ENCODE peak calls at places on chromosomes 11 and 22, in six cellular contexts. B, L, W, I, X and Z are unnamed samples.

GRCh38 chr22:32695451-32695891 is 106.0 kb upstream of the TIMP3 start:
- DNase-seq in I (peak; percentile 66), B (peak; percentile 69), W (no peak), L (no peak), X (no peak), Z (no peak)

GRCh38 chr22:19880786-19881569 is 26.3 kb upstream of the GNB1L start:
- DNase-seq in I (peak; percentile 96), B (peak; percentile 69), X (no peak), W (no peak), L (peak; percentile 40), Z (no peak)

GRCh38 chr22:37178350-37179125 is 9.5 kb downstream of the C1QTNF6 start:
- DNase-seq in W (no peak), X (no peak), L (no peak), B (no peak), I (no peak), Z (no peak)

GRCh38 chr11:112255075-112255739 is 5.5 kb downstream of the PLET1 start:
- DNase-seq in L (peak; percentile 31), W (peak; percentile 70), X (no peak), I (peak; percentile 73), B (peak; percentile 21), Z (no peak)

GRCh38 chr11:79030448-79030847 is 410.4 kb downstream of the TENM4 start:
- DNase-seq in X (no peak), B (no peak), L (no peak), W (no peak), I (no peak), Z (no peak)

GRCh38 chr11:3637201-3637600 is 4.6 kb downstream of the ART5 start:
- DNase-seq in I (no peak), L (no peak), B (no peak), X (no peak), W (no peak), Z (no peak)

GRCh38 chr11:420054-420910 is 5.5 kb upstream of the SIGIRR start:
- DNase-seq in I (no peak), B (no peak), W (no peak), X (no peak), L (no peak), Z (no peak)

GRCh38 chr11:14380947-14381555 is 22.1 kb upstream of the RRAS2 start:
- DNase-seq in W (no peak), I (peak; percentile 54), X (no peak), L (peak; percentile 74), B (peak; percentile 68), Z (no peak)

GRCh38 chr11:124551189-124551588 is 7.7 kb upstream of the OR8B12 start:
- DNase-seq in X (no peak), L (no peak), I (no peak), B (no peak), W (no peak), Z (no peak)

GRCh38 chr11:105142167-105142566 is 2.6 kb upstream of the CARD18 start:
- DNase-seq in I (no peak), X (no peak), W (no peak), L (no peak), B (no peak), Z (no peak)

GRCh38 chr11:9903579-9903978 is 239.7 kb downstream of the SWAP70 start:
- DNase-seq in B (no peak), X (no peak), L (no peak), I (no peak), W (no peak), Z (no peak)

GRCh38 chr11:63813563-63814382 is 517 bp downstream of the SPINDOC start:
- DNase-seq in L (peak; percentile 65), B (peak; percentile 35), I (peak; percentile 40), W (no peak), X (peak; percentile 65), Z (peak; percentile 5)

GRCh38 chr11:106177311-106177710 is 99.8 kb downstream of the AASDHPPT start:
- DNase-seq in X (no peak), B (no peak), L (no peak), W (no peak), I (no peak), Z (no peak)

GRCh38 chr11:61791737-61792309 is 576 bp downstream of the TMEM258 start:
- DNase-seq in I (peak; percentile 94), B (peak; percentile 85), X (no peak), W (no peak), L (peak; percentile 77), Z (no peak)

GRCh38 chr11:67522844-67523555 is at the start of gene CABP2:
- DNase-seq in B (no peak), X (no peak), L (no peak), I (no peak), W (no peak), Z (no peak)

GRCh38 chr22:44331881-44332714 is 19.3 kb upstream of the SHISAL1 start:
- DNase-seq in I (peak; percentile 47), L (peak; percentile 67), B (no peak), W (no peak), X (no peak), Z (no peak)

GRCh38 chr22:38202437-38203089 is 769 bp downstream of the MAFF start:
- DNase-seq in W (no peak), B (peak; percentile 76), I (peak; percentile 91), L (peak; percentile 71), X (no peak), Z (peak; percentile 47)

GRCh38 chr22:20418211-20418788 is 19.3 kb downstream of the SCARF2 start:
- DNase-seq in L (peak; percentile 73), X (peak; percentile 83), W (no peak), I (peak; percentile 87), B (peak; percentile 49), Z (peak; percentile 53)

GRCh38 chr11:46001427-46002049 is 79.1 kb downstream of the LARGE2 start:
- DNase-seq in W (no peak), L (no peak), B (no peak), X (no peak), I (peak; percentile 67), Z (no peak)

GRCh38 chr11:57597971-57598830 is 716 bp downstream of the SERPING1 start:
- DNase-seq in L (peak; percentile 97), X (no peak), B (no peak), W (peak; percentile 92), I (peak; percentile 63), Z (no peak)

GRCh38 chr22:32202161-32202538 is 2.7 kb downstream of the RFPL2 start:
- DNase-seq in L (no peak), B (no peak), X (no peak), W (no peak), I (no peak), Z (no peak)

GRCh38 chr22:18970180-18970947 is 34.3 kb upstream of the PRODH start:
- DNase-seq in I (no peak), X (no peak), L (peak; percentile 77), W (no peak), B (peak; percentile 15), Z (no peak)

GRCh38 chr22:44407404-44408226 is 90.4 kb downstream of the RTL6 start:
- DNase-seq in L (no peak), I (no peak), X (no peak), W (no peak), B (no peak), Z (no peak)

GRCh38 chr22:37669586-37669985 is 5.8 kb upstream of the LGALS1 start:
- DNase-seq in X (no peak), I (no peak), W (no peak), L (no peak), B (no peak), Z (no peak)

GRCh38 chr22:46090051-46090591 is 60.2 kb upstream of the PPARA start:
- DNase-seq in L (no peak), X (no peak), I (peak; percentile 42), W (no peak), B (peak; percentile 53), Z (no peak)

GRCh38 chr22:46547179-46547882 is 9.9 kb upstream of the CELSR1 start:
- DNase-seq in B (peak; percentile 89), I (peak; percentile 86), X (no peak), L (no peak), W (no peak), Z (no peak)

GRCh38 chr11:134949716-134950115 is 537.7 kb upstream of the B3GAT1 start:
- DNase-seq in L (no peak), X (no peak), I (peak; percentile 25), W (no peak), B (no peak), Z (no peak)

GRCh38 chr11:46277623-46278386 is at the start of gene CREB3L1:
- DNase-seq in X (no peak), I (no peak), B (no peak), L (peak; percentile 81), W (no peak), Z (no peak)